ENCODE peak calls at places on chromosomes 11 and 22, in seven cellular contexts. S is naive thymus-derived CD4-positive, alpha-beta T cell; P is PC-3; D is keratinocyte; B is CD4-positive, CD25-positive, alpha-beta regulatory T cell; E is tibial artery; A is upper lobe of right lung. I is an unnamed sample.

GRCh38 chr11:102807921-102808320 is 10.0 kb upstream of the MMP1 start:
- DNase-seq in S (no peak), P (peak), B (peak), D (no peak), E (no peak), A (peak), I (no peak)

GRCh38 chr11:78310500-78310909 is 107.1 kb downstream of the GAB2 start:
- DNase-seq in B (no peak), D (no peak), S (no peak), A (peak), P (no peak), E (peak), I (peak)

GRCh38 chr22:48605856-48606255 is 1221.8 kb downstream of the BRD1 start:
- DNase-seq in A (no peak), P (no peak), B (no peak), D (no peak), S (no peak), E (no peak), I (no peak)

GRCh38 chr11:88626216-88626615 is 288.7 kb upstream of the CTSC start:
- DNase-seq in A (no peak), B (no peak), D (no peak), S (no peak), E (no peak), P (no peak), I (no peak)

GRCh38 chr11:64849600-64850356 is 5.3 kb upstream of the CDC42BPG start:
- DNase-seq in B (no peak), S (no peak), P (no peak), A (no peak), E (no peak), D (no peak), I (no peak)

GRCh38 chr11:88454881-88455280 is 117.3 kb upstream of the CTSC start:
- DNase-seq in E (no peak), P (peak), S (no peak), A (no peak), D (peak), B (no peak), I (no peak)

GRCh38 chr11:64246874-64247728 is at the start of gene PPP1R14B:
- DNase-seq in B (peak), A (peak), P (peak), E (peak), S (peak), D (no peak), I (peak)

GRCh38 chr11:47003180-47003877 is 66.8 kb downstream of the CSTPP1 start:
- DNase-seq in D (no peak), S (no peak), A (no peak), B (no peak), E (no peak), P (no peak), I (no peak)

GRCh38 chr11:69654001-69654659 is 13.2 kb downstream of the CCND1 start:
- DNase-seq in B (no peak), A (peak), S (no peak), D (no peak), E (no peak), P (peak), I (peak)

GRCh38 chr11:84260862-84261261 is 974.7 kb upstream of the CCDC90B start:
- DNase-seq in B (no peak), P (no peak), S (no peak), D (no peak), E (no peak), A (no peak), I (no peak)

GRCh38 chr11:133476570-133477262 is 55.6 kb downstream of the OPCML start:
- DNase-seq in D (no peak), E (no peak), B (no peak), A (no peak), P (no peak), S (no peak), I (no peak)

GRCh38 chr22:40094449-40094848 is 83.3 kb upstream of the TNRC6B start:
- DNase-seq in B (peak), D (no peak), S (no peak), E (no peak), P (no peak), A (no peak), I (no peak)

GRCh38 chr22:50325444-50326224 is 1.2 kb downstream of the DENND6B start:
- DNase-seq in D (no peak), A (no peak), E (no peak), S (no peak), P (no peak), B (no peak), I (no peak)

GRCh38 chr11:57514538-57515331 is 767 bp downstream of the SLC43A1 start:
- DNase-seq in P (peak), A (peak), B (peak), D (no peak), S (peak), E (peak), I (peak)

GRCh38 chr11:77412814-77413213 is 61.1 kb downstream of the PAK1 start:
- DNase-seq in P (no peak), D (no peak), S (no peak), E (no peak), A (no peak), B (no peak), I (no peak)

GRCh38 chr11:56968524-56968923 is 20.2 kb upstream of the OR5AK2 start:
- DNase-seq in B (no peak), P (no peak), E (no peak), A (no peak), S (no peak), D (no peak), I (no peak)

GRCh38 chr11:100832851-100833250 is 145.8 kb downstream of the ARHGAP42 start:
- DNase-seq in A (no peak), P (no peak), D (no peak), B (no peak), S (no peak), E (no peak), I (no peak)

GRCh38 chr11:67265633-67266423 is 445 bp upstream of the GRK2 start:
- DNase-seq in D (no peak), A (peak), E (no peak), B (peak), S (peak), P (peak), I (peak)
- H3K4me3 ChIP-seq in D (peak), A (peak), E (peak), B (peak), S (peak), P (peak), I (peak)

GRCh38 chr11:27455667-27456066 is 16.9 kb downstream of the LGR4 start:
- DNase-seq in P (no peak), A (no peak), D (no peak), B (no peak), S (no peak), E (no peak), I (no peak)

GRCh38 chr11:27456802-27457329 is 15.7 kb downstream of the LGR4 start:
- DNase-seq in B (no peak), S (no peak), D (no peak), P (peak), A (no peak), E (no peak), I (no peak)

GRCh38 chr11:27458182-27458581 is 14.4 kb downstream of the LGR4 start:
- DNase-seq in P (no peak), S (no peak), B (no peak), D (no peak), A (no peak), E (no peak), I (no peak)

GRCh38 chr11:27453701-27454100 is 18.9 kb downstream of the LGR4 start:
- DNase-seq in E (no peak), D (no peak), P (peak), S (no peak), B (no peak), A (no peak), I (no peak)

DNA sequence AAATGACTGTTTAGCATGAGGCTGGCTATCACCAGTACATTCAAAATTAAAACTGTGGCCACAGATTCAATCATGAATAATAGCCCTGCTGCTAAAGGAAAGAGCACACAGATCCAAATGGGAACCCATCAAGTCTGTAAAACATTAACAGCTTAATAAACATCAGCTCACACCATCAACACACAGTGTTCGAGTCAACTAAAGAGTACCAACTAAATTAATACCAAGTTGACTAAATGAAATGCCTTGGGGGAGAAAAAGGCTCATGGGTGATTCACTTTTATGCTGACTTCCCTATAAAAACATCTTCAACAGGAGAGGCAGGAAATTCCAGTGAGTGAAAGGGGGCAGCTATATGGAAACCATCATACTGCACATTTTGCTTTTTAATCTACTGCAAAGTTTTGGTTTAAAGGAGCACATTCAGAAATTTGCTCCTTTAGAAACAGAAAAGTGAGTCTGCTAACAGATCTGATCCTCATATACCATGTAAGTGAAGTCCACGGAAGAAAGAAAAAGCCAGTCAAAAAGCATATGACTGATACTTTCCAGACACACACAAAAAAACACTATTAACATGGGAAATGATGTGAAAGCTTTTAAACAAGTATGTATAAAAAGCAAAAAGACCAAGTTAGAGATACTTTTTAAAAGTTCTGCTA is 16.3 kb downstream of the LGR4 start:
- DNase-seq in D (no peak), A (no peak), E (no peak), B (no peak), S (no peak), P (peak), I (no peak)
- H3K27ac ChIP-seq in D (peak), A (no peak), E (no peak), B (no peak), S (no peak), P (peak), I (no peak)

GRCh38 chr11:19379465-19379864 is 138.7 kb upstream of the E2F8 start:
- DNase-seq in S (no peak), D (no peak), P (no peak), B (no peak), E (no peak), A (no peak), I (no peak)

GRCh38 chr11:19374189-19374588 is 133.4 kb upstream of the E2F8 start:
- DNase-seq in S (no peak), E (peak), B (no peak), D (peak), P (peak), A (no peak), I (no peak)

GRCh38 chr11:19378814-19379213 is 138.1 kb upstream of the E2F8 start:
- DNase-seq in B (no peak), D (no peak), P (no peak), A (no peak), E (peak), S (no peak), I (no peak)

GRCh38 chr11:19380375-19380774 is 139.6 kb upstream of the E2F8 start:
- DNase-seq in A (no peak), S (no peak), P (peak), B (no peak), E (no peak), D (peak), I (no peak)

GRCh38 chr11:19377855-19378254 is 137.1 kb upstream of the E2F8 start:
- DNase-seq in E (no peak), S (no peak), A (no peak), P (no peak), D (no peak), B (no peak), I (no peak)
- H3K4me3 ChIP-seq in E (no peak), S (no peak), A (no peak), P (no peak), D (no peak), B (no peak), I (no peak)

GRCh38 chr22:28237783-28238182 is 318.7 kb upstream of the PITPNB start:
- DNase-seq in A (no peak), D (no peak), E (no peak), B (no peak), S (no peak), P (no peak), I (no peak)

GRCh38 chr22:28241637-28242290 is 322.7 kb upstream of the PITPNB start:
- DNase-seq in D (no peak), P (no peak), B (no peak), A (no peak), E (no peak), S (no peak), I (no peak)

GRCh38 chr22:28237092-28237491 is 318.0 kb upstream of the PITPNB start:
- DNase-seq in A (no peak), P (no peak), E (no peak), D (no peak), B (no peak), S (no peak), I (no peak)

GRCh38 chr22:28243539-28243938 is 324.5 kb upstream of the PITPNB start:
- DNase-seq in B (no peak), A (no peak), P (no peak), D (no peak), E (no peak), S (no peak), I (no peak)

DNA sequence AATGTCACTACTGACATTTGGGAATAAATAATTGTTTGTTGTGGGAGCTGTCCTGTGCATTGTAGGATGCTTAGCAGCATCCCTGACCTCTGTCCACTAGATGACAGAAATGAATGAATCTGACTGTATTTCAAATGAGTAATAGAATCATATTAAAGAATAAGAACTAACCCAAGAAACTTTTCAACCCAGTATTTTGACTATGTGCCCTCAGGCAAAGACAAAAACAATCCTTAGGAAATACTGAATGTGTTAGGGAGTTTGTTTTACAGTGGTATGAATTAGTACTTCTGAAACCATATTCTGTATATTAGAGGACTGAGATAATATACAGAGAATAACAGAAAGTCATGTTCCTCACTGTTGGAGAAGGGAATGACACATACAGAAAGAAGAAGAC is 320.9 kb upstream of the PITPNB start:
- DNase-seq in P (no peak), S (no peak), B (no peak), A (no peak), D (no peak), E (no peak), I (no peak)
- H3K27ac ChIP-seq in P (no peak), S (no peak), B (no peak), A (no peak), D (no peak), E (no peak), I (no peak)

GRCh38 chr11:29184939-29185890 is 831.6 kb downstream of the KCNA4 start:
- DNase-seq in B (no peak), A (no peak), S (no peak), E (no peak), P (peak), D (no peak), I (no peak)
- H3K4me3 ChIP-seq in B (no peak), A (no peak), S (no peak), E (no peak), P (no peak), D (no peak), I (no peak)

DNA sequence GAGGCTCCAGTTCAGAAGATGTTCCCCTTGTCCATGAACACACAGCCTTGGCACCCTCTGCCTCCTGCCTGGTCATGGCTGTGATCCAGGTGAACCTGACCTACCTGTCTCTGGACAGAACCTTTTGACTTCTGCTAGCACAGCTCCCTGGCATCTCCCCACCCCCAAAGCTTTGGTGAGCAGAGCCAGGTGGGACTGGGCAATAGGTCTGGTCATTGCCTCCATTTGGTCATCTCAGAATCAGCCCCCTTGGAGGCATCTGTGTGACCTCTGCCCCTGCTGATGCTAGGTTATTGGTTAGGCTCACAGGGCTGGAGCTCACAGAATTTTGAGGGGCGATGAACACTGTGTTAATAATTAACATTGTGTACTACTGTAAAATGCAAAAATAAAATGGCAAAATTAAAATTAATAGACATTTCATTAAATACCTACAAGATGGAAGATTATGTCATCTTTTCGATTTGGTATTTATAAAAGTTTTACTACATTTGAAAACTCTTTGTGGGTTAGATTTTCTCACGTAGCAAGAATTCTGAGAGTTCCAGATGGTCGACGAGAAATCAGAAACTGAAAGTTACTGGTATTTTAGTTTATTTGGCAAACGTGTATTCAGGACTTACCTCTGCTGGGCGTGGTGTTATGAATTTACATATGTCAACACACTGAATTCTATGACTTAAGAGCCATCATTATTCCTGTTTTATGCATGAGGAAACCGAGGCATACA is 8.3 kb upstream of the KIAA0930 start:
- DNase-seq in D (no peak), B (peak), S (no peak), P (no peak), A (no peak), E (no peak), I (no peak)
- H3K27ac ChIP-seq in D (no peak), B (no peak), S (no peak), P (no peak), A (no peak), E (no peak), I (no peak)

GRCh38 chr11:36012410-36012809 is 68.5 kb downstream of the LDLRAD3 start:
- DNase-seq in E (no peak), A (no peak), P (peak), B (no peak), S (no peak), D (no peak), I (no peak)
- H3K4me3 ChIP-seq in E (no peak), A (no peak), P (no peak), B (no peak), S (no peak), D (no peak), I (no peak)

DNA sequence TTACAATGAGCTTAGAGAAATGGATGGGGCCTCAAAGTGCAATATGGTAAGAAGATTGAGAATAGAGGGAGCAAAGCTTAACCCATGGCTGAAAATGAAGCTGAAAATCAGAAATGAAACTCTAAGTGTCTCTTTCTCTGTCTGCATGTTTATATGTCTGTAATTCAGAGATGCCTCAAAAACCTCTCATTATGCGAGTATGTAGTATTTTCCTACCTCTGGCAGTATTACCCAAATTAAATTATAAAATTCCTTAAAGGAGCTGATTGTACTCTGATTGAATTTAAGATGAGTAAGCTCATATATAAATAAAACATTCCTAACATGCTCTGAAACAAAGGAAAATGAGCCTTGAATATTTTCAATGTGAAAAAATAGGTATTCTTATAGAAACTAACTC is 39.8 kb upstream of the PRSS23 start:
- DNase-seq in P (no peak), D (no peak), E (no peak), A (no peak), B (no peak), S (no peak), I (no peak)
- H3K27ac ChIP-seq in P (no peak), D (no peak), E (no peak), A (no peak), B (no peak), S (no peak), I (no peak)

I was measured in sigmoid colon.